ENCODE peak calls at places on chromosomes 7 and 10, in six cellular contexts. V is IMR-90; P is dermis microvascular lymphatic vessel endothelial cell; S is occipital lobe; M is effector memory CD8-positive, alpha-beta T cell; T is stimulated activated CD4-positive, alpha-beta T cell treated with anti-CD3 and anti-CD28 coated beads, Interleukin-1b, Interleukin-23, amount 100 ng/mL, for 24 hours. A is an unnamed sample.

GRCh38 chr10:110717830-110718595 is 73.9 kb downstream of the RBM20 start:
- DNase-seq in V (no peak), M (no peak), S (no peak), T (no peak), P (no peak), A (no peak)

GRCh38 chr7:35232994-35233393 is 20.9 kb downstream of the TBX20 start:
- DNase-seq in P (no peak), S (no peak), V (no peak), T (no peak), M (no peak), A (no peak)

GRCh38 chr7:66150471-66150870 is 35.8 kb downstream of the CRCP start:
- DNase-seq in M (no peak), S (no peak), T (no peak), V (peak), P (no peak), A (no peak)

GRCh38 chr7:90188281-90188680 is 23.3 kb upstream of the STEAP2 start:
- DNase-seq in S (no peak), M (no peak), T (no peak), V (no peak), P (no peak), A (no peak)

GRCh38 chr7:144401490-144401889 is 2.0 kb downstream of the NOBOX start:
- DNase-seq in T (no peak), V (no peak), P (no peak), S (no peak), M (no peak), A (no peak)

GRCh38 chr10:51983481-51983880 is 284.1 kb upstream of the CSTF2T start:
- DNase-seq in P (no peak), V (no peak), M (no peak), S (no peak), T (no peak), A (no peak)

GRCh38 chr7:79876769-79877362 is 257.8 kb upstream of the GNAI1 start:
- DNase-seq in S (no peak), P (no peak), T (no peak), V (peak), M (no peak), A (peak)

GRCh38 chr7:143416565-143417149 is 8.0 kb upstream of the EPHA1 start:
- DNase-seq in V (peak), S (no peak), P (peak), T (no peak), M (peak), A (no peak)

A was measured in brain pericyte.